ENCODE peak calls at places on chromosome 16, in five cellular contexts. K is heart right ventricle, N is K562, C is fibroblast of lung, D is sigmoid colon. W is an unnamed sample. For H3K9me3, the result is how much of the 10 kb centered on the place peaks cover.

GRCh38 chr16:83738926-83739503 is 68.8 kb upstream of the HSBP1 start:
- DNase-seq in K (no peak), N (no peak), C (no peak), D (no peak), W (no peak)

GRCh38 chr16:2856061-2856670 is 1.8 kb downstream of the PRSS22 start:
- DNase-seq in K (no peak), N (peak), C (no peak), D (no peak), W (no peak)

GRCh38 chr16:12259258-12259657 is 282.7 kb downstream of the SNX29 start:
- DNase-seq in K (no peak), N (no peak), C (no peak), D (no peak), W (no peak)

GRCh38 chr16:85385463-85386331 is 227.4 kb upstream of the GSE1 start:
- DNase-seq in K (peak), N (peak), C (no peak), D (peak), W (no peak)

GRCh38 chr16:84103678-84104077 is 13.1 kb downstream of the MBTPS1 start:
- DNase-seq in K (no peak), N (no peak), C (peak), D (no peak), W (no peak)

GRCh38 chr16:88957456-88957767 is 19.6 kb downstream of the CBFA2T3 start:
- DNase-seq in K (no peak), N (no peak), C (no peak), D (no peak), W (no peak)

GRCh38 chr16:27495191-27495590 is 54.5 kb downstream of the GTF3C1 start:
- DNase-seq in K (no peak), N (no peak), C (peak), D (peak), W (no peak)

GRCh38 chr16:84278968-84279367 is 15.7 kb upstream of the WFDC1 start:
- DNase-seq in K (no peak), N (no peak), C (no peak), D (no peak), W (no peak)

GRCh38 chr16:73176577-73177013 is 128.7 kb upstream of the ZFHX3 start:
- DNase-seq in K (no peak), N (no peak), C (peak), D (no peak), W (no peak)

GRCh38 chr16:1458336-1458976 is 14.1 kb upstream of the CCDC154 start:
- DNase-seq in K (no peak), N (no peak), C (peak), D (no peak), W (no peak)

GRCh38 chr16:19817875-19818274 is 66.8 kb downstream of the GPRC5B start:
- DNase-seq in K (no peak), N (peak), C (no peak), D (no peak), W (no peak)

GRCh38 chr16:1333149-1333812 is at the start of gene BAIAP3:
- DNase-seq in K (peak), N (peak), C (no peak), D (no peak), W (no peak)

GRCh38 chr16:57893559-57894389 is 77.2 kb downstream of the CNGB1 start:
- DNase-seq in K (no peak), N (no peak), C (peak), D (no peak), W (no peak)

GRCh38 chr16:83722501-83723183 is 85.1 kb upstream of the HSBP1 start:
- DNase-seq in K (no peak), N (no peak), C (no peak), D (no peak), W (no peak)

GRCh38 chr16:1991588-1992474 is 2.1 kb downstream of the SYNGR3 start:
- DNase-seq in K (peak), N (peak), C (peak), D (peak), W (peak)

GRCh38 chr16:77782694-77783093 is 5.7 kb upstream of the VAT1L start:
- DNase-seq in K (no peak), N (peak), C (peak), D (no peak), W (no peak)

GRCh38 chr16:6694636-6695035 is 638.0 kb upstream of the RBFOX1 start:
- DNase-seq in K (no peak), N (no peak), C (no peak), D (no peak), W (no peak)

GRCh38 chr16:17470002-17470870 is 524 bp downstream of the XYLT1 start:
- DNase-seq in K (no peak), N (no peak), C (no peak), D (no peak), W (peak)

GRCh38 chr16:1666316-1666715 is 11.8 kb upstream of the JPT2 start:
- DNase-seq in K (no peak), N (no peak), C (no peak), D (no peak), W (no peak)

GRCh38 chr16:84514874-84515835 is 10.7 kb upstream of the MEAK7 start:
- DNase-seq in K (no peak), N (no peak), C (no peak), D (no peak), W (peak)

GRCh38 chr16:70746040-70746707 is 54.8 kb downstream of the VAC14 start:
- DNase-seq in K (no peak), N (peak), C (peak), D (peak), W (no peak)

GRCh38 chr16:14309001-14309886 is 238.1 kb downstream of the MRTFB start:
- DNase-seq in K (no peak), N (no peak), C (peak), D (no peak), W (no peak)

GRCh38 chr16:985646-986400 is 4.3 kb downstream of the SOX8 start:
- DNase-seq in K (no peak), N (no peak), C (no peak), D (no peak), W (no peak)

GRCh38 chr16:19700319-19700781 is 17.7 kb downstream of the KNOP1 start:
- DNase-seq in K (no peak), N (no peak), C (peak), D (no peak), W (no peak)

GRCh38 chr16:1850981-1851380 is 21.0 kb downstream of the MEIOB start:
- DNase-seq in K (no peak), N (no peak), C (no peak), D (no peak), W (no peak)

GRCh38 chr16:241866-242265 is 7.2 kb downstream of the FAM234A start:
- DNase-seq in K (no peak), N (no peak), C (no peak), D (no peak), W (no peak)

GRCh38 chr16:72876221-72876620 is 171.7 kb downstream of the ZFHX3 start:
- DNase-seq in K (peak), N (no peak), C (peak), D (peak), W (no peak)

GRCh38 chr16:23554536-23554935 is 2.6 kb downstream of the EARS2 start:
- DNase-seq in K (no peak), N (no peak), C (no peak), D (no peak), W (no peak)

GRCh38 chr16:22814330-22815105 is 556 bp downstream of the HS3ST2 start:
- DNase-seq in K (peak), N (no peak), C (no peak), D (no peak), W (no peak)

GRCh38 chr16:75620326-75621169 is 2.5 kb downstream of the ADAT1 start:
- DNase-seq in K (no peak), N (peak), C (no peak), D (no peak), W (no peak)

GRCh38 chr16:68234188-68235104 is 1.5 kb downstream of the ESRP2 start:
- DNase-seq in K (no peak), N (no peak), C (peak), D (peak), W (no peak)

GRCh38 chr16:24499193-24499814 is 40.1 kb upstream of the RBBP6 start:
- DNase-seq in K (no peak), N (peak), C (peak), D (no peak), W (peak)

GRCh38 chr16:69762843-69763556 is 868 bp downstream of the WWP2 start:
- DNase-seq in K (no peak), N (peak), C (peak), D (no peak), W (peak)

GRCh38 chr16:10828851-10829331 is 10.3 kb upstream of the TVP23A start:
- DNase-seq in K (peak), N (no peak), C (peak), D (peak), W (no peak)

GRCh38 chr16:1163567-1164055 is 10.7 kb downstream of the CACNA1H start:
- DNase-seq in K (no peak), N (no peak), C (no peak), D (no peak), W (no peak)

GRCh38 chr16:2692948-2693651 is 10.8 kb downstream of the KCTD5 start:
- DNase-seq in K (peak), N (peak), C (peak), D (no peak), W (no peak)

GRCh38 chr16:81720973-81721907 is 57.9 kb upstream of the PLCG2 start:
- DNase-seq in K (no peak), N (no peak), C (peak), D (no peak), W (no peak)

GRCh38 chr16:71803305-71803690 is 5.3 kb downstream of the AP1G1 start:
- DNase-seq in K (no peak), N (no peak), C (no peak), D (no peak), W (no peak)

GRCh38 chr16:10523025-10523424 is 57.4 kb downstream of the EMP2 start:
- DNase-seq in K (no peak), N (no peak), C (no peak), D (no peak), W (no peak)

GRCh38 chr16:85955566-85955965 is 56.6 kb downstream of the IRF8 start:
- DNase-seq in K (no peak), N (no peak), C (no peak), D (no peak), W (no peak)

GRCh38 chr16:35147556-35148504 is 1688.4 kb downstream of the TP53TG3F start:
- DNase-seq in K (no peak), N (no peak), C (no peak), D (no peak), W (no peak)

GRCh38 chr16:35152067-35152627 is 1692.7 kb downstream of the TP53TG3F start:
- DNase-seq in K (no peak), N (no peak), C (no peak), D (no peak), W (no peak)

GRCh38 chr16:35148748-35149147 is 1689.3 kb downstream of the TP53TG3F start:
- DNase-seq in K (no peak), N (no peak), C (no peak), D (no peak), W (no peak)

GRCh38 chr16:35150805-35151312 is 1691.4 kb downstream of the TP53TG3F start:
- DNase-seq in K (no peak), N (no peak), C (no peak), D (no peak), W (no peak)

DNA sequence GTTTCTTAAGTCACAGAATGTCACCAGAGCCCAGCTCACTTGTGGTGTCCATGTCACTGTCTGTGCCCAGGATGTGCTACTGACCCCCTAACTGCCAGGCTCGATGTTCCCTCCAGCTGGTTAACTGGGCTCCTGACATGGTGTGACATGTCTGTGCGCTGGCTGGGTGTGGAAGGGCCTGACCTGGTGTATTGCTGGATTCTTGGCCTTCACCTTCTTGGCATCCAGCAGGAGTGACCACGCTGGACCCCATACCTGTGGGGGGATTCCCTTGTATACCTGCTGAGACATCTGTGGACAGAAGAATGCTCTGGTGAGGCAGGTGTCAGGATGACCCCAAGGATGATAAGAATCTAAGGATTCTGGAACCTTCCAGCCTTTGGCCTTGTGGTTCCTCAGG is 1690.1 kb downstream of the TP53TG3F start:
- DNase-seq in K (no peak), N (no peak), C (no peak), D (no peak), W (no peak)
- H3K9me3 ChIP-seq in K (under half), N (under half), C (under half), D (under half), W (under half)

DNA sequence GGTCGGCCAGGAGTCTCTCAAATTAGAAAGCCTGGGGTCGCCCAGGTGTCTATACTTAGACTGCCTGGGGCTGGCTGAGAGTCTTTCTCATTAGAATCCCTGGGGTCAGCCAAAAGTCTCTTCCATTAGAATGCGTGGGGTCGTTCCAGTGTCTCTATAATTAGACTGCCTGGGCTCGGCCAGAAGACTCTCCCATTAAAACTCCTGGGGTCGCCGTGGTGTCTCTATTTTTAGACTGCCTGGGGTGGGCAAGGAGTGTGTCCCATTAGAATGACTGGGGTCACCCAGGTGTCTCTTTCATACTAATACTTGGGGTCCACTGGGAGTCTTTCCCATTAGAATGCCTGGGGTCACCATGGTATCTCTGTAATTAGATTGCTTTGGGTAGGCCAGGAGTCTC is 2227.7 kb downstream of the TP53TG3F start:
- DNase-seq in K (no peak), N (no peak), C (no peak), D (no peak), W (no peak)
- H3K9me3 ChIP-seq in K (under half), N (under half), C (under half), D (under half), W (under half)

GRCh38 chr16:31764103-31764502 is 109.5 kb upstream of the ZNF267 start:
- DNase-seq in K (no peak), N (no peak), C (no peak), D (no peak), W (no peak)
- H3K9me3 ChIP-seq in K (half or more), N (under half), C (under half), D (under half), W (under half)

GRCh38 chr16:8851761-8852403 is 16.9 kb downstream of the CARHSP1 start:
- DNase-seq in K (no peak), N (no peak), C (no peak), D (peak), W (no peak)
- H3K9me3 ChIP-seq in K (under half), N (under half), C (under half), D (under half), W (under half)